ENCODE peak calls at places on chromosome 18, in seven cellular contexts. One of them, this sample, is unnamed.

GRCh38 chr18:62452280-62452824 is 70.5 kb upstream of the ZCCHC2 start:
- DNase-seq in posterior cingulate gyrus: no peak
- DNase-seq in psoas muscle: no peak
- DNase-seq in activated naive CD8-positive, alpha-beta T cell treated with anti-CD3 and anti-CD28 coated beads, Interleukin-2, amount 50 U/mL, for 24 hours: no peak
- DNase-seq in NCI-H460: no peak
- DNase-seq in stomach: no peak
- DNase-seq in kidney tubule cell: peak; percentile 10
- DNase-seq in this sample: no peak

GRCh38 chr18:45106331-45106774 is 425.7 kb downstream of the SETBP1 start:
- DNase-seq in activated naive CD8-positive, alpha-beta T cell treated with anti-CD3 and anti-CD28 coated beads, Interleukin-2, amount 50 U/mL, for 24 hours: no peak
- DNase-seq in stomach: no peak
- DNase-seq in kidney tubule cell: peak; percentile 15
- DNase-seq in NCI-H460: no peak
- DNase-seq in psoas muscle: no peak
- DNase-seq in posterior cingulate gyrus: no peak
- DNase-seq in this sample: no peak

GRCh38 chr18:55337908-55338521 is 250.0 kb downstream of the TCF4 start:
- DNase-seq in kidney tubule cell: no peak
- DNase-seq in psoas muscle: peak; percentile 35
- DNase-seq in stomach: no peak
- DNase-seq in activated naive CD8-positive, alpha-beta T cell treated with anti-CD3 and anti-CD28 coated beads, Interleukin-2, amount 50 U/mL, for 24 hours: no peak
- DNase-seq in NCI-H460: no peak
- DNase-seq in posterior cingulate gyrus: peak; percentile 27
- DNase-seq in this sample: peak; percentile 36

GRCh38 chr18:7855051-7855450 is 287.9 kb downstream of the PTPRM start:
- DNase-seq in kidney tubule cell: no peak
- DNase-seq in stomach: no peak
- DNase-seq in NCI-H460: no peak
- DNase-seq in activated naive CD8-positive, alpha-beta T cell treated with anti-CD3 and anti-CD28 coated beads, Interleukin-2, amount 50 U/mL, for 24 hours: no peak
- DNase-seq in posterior cingulate gyrus: no peak
- DNase-seq in psoas muscle: no peak
- DNase-seq in this sample: no peak

GRCh38 chr18:25080988-25081387 is 271.0 kb downstream of the ZNF521 start:
- DNase-seq in psoas muscle: no peak
- DNase-seq in stomach: no peak
- DNase-seq in NCI-H460: no peak
- DNase-seq in posterior cingulate gyrus: no peak
- DNase-seq in kidney tubule cell: no peak
- DNase-seq in activated naive CD8-positive, alpha-beta T cell treated with anti-CD3 and anti-CD28 coated beads, Interleukin-2, amount 50 U/mL, for 24 hours: no peak
- DNase-seq in this sample: no peak

GRCh38 chr18:75879196-75879595 is 451.7 kb upstream of the SMIM21 start:
- DNase-seq in activated naive CD8-positive, alpha-beta T cell treated with anti-CD3 and anti-CD28 coated beads, Interleukin-2, amount 50 U/mL, for 24 hours: no peak
- DNase-seq in psoas muscle: no peak
- DNase-seq in kidney tubule cell: no peak
- DNase-seq in stomach: no peak
- DNase-seq in NCI-H460: no peak
- DNase-seq in posterior cingulate gyrus: no peak
- DNase-seq in this sample: no peak

GRCh38 chr18:58253871-58254270 is 209.8 kb downstream of the NEDD4L start:
- DNase-seq in activated naive CD8-positive, alpha-beta T cell treated with anti-CD3 and anti-CD28 coated beads, Interleukin-2, amount 50 U/mL, for 24 hours: no peak
- DNase-seq in psoas muscle: no peak
- DNase-seq in stomach: no peak
- DNase-seq in kidney tubule cell: no peak
- DNase-seq in posterior cingulate gyrus: no peak
- DNase-seq in NCI-H460: no peak
- DNase-seq in this sample: no peak

GRCh38 chr18:49183921-49184320 is 233.2 kb upstream of the SMAD7 start:
- DNase-seq in kidney tubule cell: no peak
- DNase-seq in NCI-H460: no peak
- DNase-seq in stomach: no peak
- DNase-seq in psoas muscle: no peak
- DNase-seq in activated naive CD8-positive, alpha-beta T cell treated with anti-CD3 and anti-CD28 coated beads, Interleukin-2, amount 50 U/mL, for 24 hours: no peak
- DNase-seq in posterior cingulate gyrus: no peak
- DNase-seq in this sample: no peak

GRCh38 chr18:9838144-9838877 is 47.5 kb upstream of the TXNDC2 start:
- DNase-seq in kidney tubule cell: peak; percentile 73
- DNase-seq in posterior cingulate gyrus: no peak
- DNase-seq in stomach: no peak
- DNase-seq in activated naive CD8-positive, alpha-beta T cell treated with anti-CD3 and anti-CD28 coated beads, Interleukin-2, amount 50 U/mL, for 24 hours: no peak
- DNase-seq in psoas muscle: no peak
- DNase-seq in NCI-H460: no peak
- DNase-seq in this sample: no peak

GRCh38 chr18:39380186-39380714 is 1814.7 kb upstream of the CELF4 start:
- DNase-seq in posterior cingulate gyrus: no peak
- DNase-seq in psoas muscle: no peak
- DNase-seq in activated naive CD8-positive, alpha-beta T cell treated with anti-CD3 and anti-CD28 coated beads, Interleukin-2, amount 50 U/mL, for 24 hours: no peak
- DNase-seq in NCI-H460: no peak
- DNase-seq in kidney tubule cell: no peak
- DNase-seq in stomach: no peak
- DNase-seq in this sample: no peak

GRCh38 chr18:62781262-62781661 is 65.9 kb downstream of the PHLPP1 start:
- DNase-seq in activated naive CD8-positive, alpha-beta T cell treated with anti-CD3 and anti-CD28 coated beads, Interleukin-2, amount 50 U/mL, for 24 hours: no peak
- DNase-seq in stomach: no peak
- DNase-seq in posterior cingulate gyrus: no peak
- DNase-seq in psoas muscle: no peak
- DNase-seq in NCI-H460: no peak
- DNase-seq in kidney tubule cell: no peak
- DNase-seq in this sample: no peak

GRCh38 chr18:5879479-5879882 is 15.8 kb downstream of the TMEM200C start:
- DNase-seq in activated naive CD8-positive, alpha-beta T cell treated with anti-CD3 and anti-CD28 coated beads, Interleukin-2, amount 50 U/mL, for 24 hours: no peak
- DNase-seq in posterior cingulate gyrus: no peak
- DNase-seq in NCI-H460: peak; percentile 21
- DNase-seq in psoas muscle: no peak
- DNase-seq in stomach: no peak
- DNase-seq in kidney tubule cell: peak; percentile 72
- DNase-seq in this sample: no peak

GRCh38 chr18:11040823-11041712 is 108.3 kb downstream of the PIEZO2 start:
- DNase-seq in posterior cingulate gyrus: no peak
- DNase-seq in NCI-H460: peak; percentile 34
- DNase-seq in activated naive CD8-positive, alpha-beta T cell treated with anti-CD3 and anti-CD28 coated beads, Interleukin-2, amount 50 U/mL, for 24 hours: peak; percentile 18
- DNase-seq in psoas muscle: no peak
- DNase-seq in stomach: no peak
- DNase-seq in kidney tubule cell: peak; percentile 52
- DNase-seq in this sample: peak; percentile 42

GRCh38 chr18:35747894-35748472 is 166.4 kb downstream of the GALNT1 start:
- DNase-seq in psoas muscle: no peak
- DNase-seq in stomach: no peak
- DNase-seq in posterior cingulate gyrus: no peak
- DNase-seq in activated naive CD8-positive, alpha-beta T cell treated with anti-CD3 and anti-CD28 coated beads, Interleukin-2, amount 50 U/mL, for 24 hours: no peak
- DNase-seq in kidney tubule cell: no peak
- DNase-seq in NCI-H460: no peak
- DNase-seq in this sample: no peak

GRCh38 chr18:12034241-12035100 is 53.2 kb downstream of the IMPA2 start:
- DNase-seq in posterior cingulate gyrus: no peak
- DNase-seq in NCI-H460: no peak
- DNase-seq in kidney tubule cell: no peak
- DNase-seq in stomach: no peak
- DNase-seq in activated naive CD8-positive, alpha-beta T cell treated with anti-CD3 and anti-CD28 coated beads, Interleukin-2, amount 50 U/mL, for 24 hours: no peak
- DNase-seq in psoas muscle: no peak
- DNase-seq in this sample: no peak

GRCh38 chr18:27005589-27005988 is 140.1 kb upstream of the AQP4 start:
- DNase-seq in NCI-H460: peak; percentile 13
- DNase-seq in activated naive CD8-positive, alpha-beta T cell treated with anti-CD3 and anti-CD28 coated beads, Interleukin-2, amount 50 U/mL, for 24 hours: no peak
- DNase-seq in stomach: no peak
- DNase-seq in kidney tubule cell: peak; percentile 25
- DNase-seq in posterior cingulate gyrus: no peak
- DNase-seq in psoas muscle: no peak
- DNase-seq in this sample: no peak

GRCh38 chr18:72637319-72638113 is 93.4 kb upstream of the CBLN2 start:
- DNase-seq in activated naive CD8-positive, alpha-beta T cell treated with anti-CD3 and anti-CD28 coated beads, Interleukin-2, amount 50 U/mL, for 24 hours: no peak
- DNase-seq in psoas muscle: no peak
- DNase-seq in stomach: no peak
- DNase-seq in NCI-H460: no peak
- DNase-seq in kidney tubule cell: no peak
- DNase-seq in posterior cingulate gyrus: peak; percentile 57
- DNase-seq in this sample: no peak

This sample was measured in hypothalamus.